ENCODE peak calls at places on chromosomes 11 and 22, in four cellular contexts. F is cardiac muscle cell, N is gastrocnemius medialis, D is fibroblast of lung. L is an unnamed sample. For H3K9me3 and H3K36me3, the result is how much of the 10 kb centered on the place peaks cover.

GRCh38 chr11:102869354-102869753 is 5.4 kb downstream of the MMP12 start:
- DNase-seq in D (no peak), N (no peak), F (no peak), L (no peak)

GRCh38 chr11:46553746-46554204 is 40.0 kb downstream of the AMBRA1 start:
- DNase-seq in D (no peak), N (no peak), F (no peak), L (no peak)

GRCh38 chr11:7004482-7004881 is 15.7 kb downstream of the ZNF214 start:
- DNase-seq in N (no peak), D (peak), F (no peak), L (no peak)

GRCh38 chr11:36581536-36581935 is 12.8 kb upstream of the IFTAP start:
- DNase-seq in D (no peak), N (no peak), F (no peak), L (no peak)

GRCh38 chr11:18668131-18668530 is 30.4 kb upstream of the TMEM86A start:
- DNase-seq in N (no peak), D (no peak), F (no peak), L (no peak)

GRCh38 chr11:68340784-68341556 is 28.6 kb downstream of the LRP5 start:
- DNase-seq in F (no peak), D (no peak), N (no peak), L (no peak)

GRCh38 chr22:21074092-21074715 is 28.5 kb downstream of the LRRC74B start:
- DNase-seq in N (no peak), F (no peak), D (peak), L (no peak)

GRCh38 chr11:1224109-1224485 is 1.2 kb downstream of the MUC5B start:
- DNase-seq in N (no peak), D (no peak), F (no peak), L (peak)

GRCh38 chr11:80240245-80240644 is 799.4 kb upstream of the TENM4 start:
- DNase-seq in F (no peak), N (no peak), D (no peak), L (no peak)

GRCh38 chr11:45155058-45155551 is 8.7 kb downstream of the PRDM11 start:
- DNase-seq in F (no peak), D (no peak), N (no peak), L (no peak)

GRCh38 chr11:46210133-46210636 is 67.3 kb upstream of the CREB3L1 start:
- DNase-seq in F (no peak), N (no peak), D (peak), L (no peak)

GRCh38 chr11:93895106-93895862 is 44.9 kb upstream of the VSTM5 start:
- DNase-seq in D (peak), N (no peak), F (peak), L (peak)

GRCh38 chr11:34308821-34309585 is 48.8 kb downstream of the ABTB2 start:
- DNase-seq in D (no peak), N (peak), F (no peak), L (no peak)

GRCh38 chr11:77637345-77638165 is at the start of gene CLNS1A:
- DNase-seq in D (peak), F (peak), N (peak), L (peak)

GRCh38 chr22:38696606-38697005 is 4.1 kb downstream of the JOSD1 start:
- DNase-seq in N (no peak), F (no peak), D (peak), L (no peak)

GRCh38 chr11:127950162-127950561 is 637.2 kb downstream of the ETS1 start:
- DNase-seq in D (no peak), F (peak), N (no peak), L (no peak)

GRCh38 chr22:22941831-22942510 is 54.4 kb downstream of the IGLL5 start:
- DNase-seq in N (no peak), D (no peak), F (no peak), L (no peak)

GRCh38 chr11:76604081-76604601 is 66.4 kb downstream of the LRRC32 start:
- DNase-seq in N (no peak), D (no peak), F (no peak), L (no peak)

GRCh38 chr11:92740251-92740650 is 229.2 kb upstream of the MTNR1B start:
- DNase-seq in N (no peak), D (no peak), F (no peak), L (no peak)

GRCh38 chr11:38060930-38061329 is 1462.9 kb upstream of the RAG2 start:
- DNase-seq in F (no peak), N (no peak), D (no peak), L (no peak)

GRCh38 chr11:103881518-103882070 is 154.8 kb upstream of the DDI1 start:
- DNase-seq in D (no peak), F (no peak), N (no peak), L (no peak)

GRCh38 chr11:1371026-1371325 is 18.8 kb upstream of the BRSK2 start:
- DNase-seq in N (no peak), D (no peak), F (no peak), L (no peak)

GRCh38 chr11:61888043-61888442 is 3.3 kb downstream of the FADS3 start:
- DNase-seq in F (no peak), N (peak), D (peak), L (no peak)

GRCh38 chr22:27642104-27642800 is 159.3 kb downstream of the MN1 start:
- DNase-seq in N (peak), F (no peak), D (no peak), L (no peak)

GRCh38 chr11:14500181-14500651 is 605 bp upstream of the COPB1 start:
- DNase-seq in D (peak), F (peak), N (peak), L (peak)

GRCh38 chr22:32745251-32745995 is 56.1 kb upstream of the TIMP3 start:
- DNase-seq in F (peak), D (peak), N (peak), L (no peak)

GRCh38 chr11:103872748-103873147 is 163.7 kb upstream of the DDI1 start:
- DNase-seq in D (no peak), F (no peak), N (no peak), L (no peak)

GRCh38 chr11:48013269-48013901 is 33.0 kb downstream of the PTPRJ start:
- DNase-seq in N (no peak), F (no peak), D (no peak), L (no peak)

GRCh38 chr22:50530280-50530856 is 556 bp upstream of the TYMP start:
- DNase-seq in N (peak), F (no peak), D (peak), L (no peak)

GRCh38 chr11:47507016-47507631 is 45.8 kb downstream of the CELF1 start:
- DNase-seq in F (no peak), N (no peak), D (peak), L (no peak)

GRCh38 chr22:50620861-50621490 is 7.0 kb downstream of the ARSA start:
- DNase-seq in F (no peak), N (no peak), D (no peak), L (no peak)

GRCh38 chr11:87006035-87006434 is 31.7 kb upstream of the TMEM135 start:
- DNase-seq in F (no peak), N (no peak), D (no peak), L (no peak)

GRCh38 chr11:3096909-3097395 is 39.7 kb upstream of the CARS1 start:
- DNase-seq in D (no peak), N (no peak), F (no peak), L (no peak)

GRCh38 chr22:30701872-30702271 is 7.2 kb downstream of the OSBP2 start:
- DNase-seq in D (no peak), N (no peak), F (no peak), L (no peak)

GRCh38 chr22:43789452-43789851 is 22.7 kb downstream of the EFCAB6 start:
- DNase-seq in F (no peak), D (peak), N (no peak), L (peak)

GRCh38 chr11:132792341-132793140 is 739.8 kb downstream of the OPCML start:
- DNase-seq in D (no peak), N (no peak), F (peak), L (peak)

GRCh38 chr11:130514316-130514715 is 65.9 kb downstream of the ADAMTS15 start:
- DNase-seq in N (no peak), F (no peak), D (peak), L (no peak)

GRCh38 chr11:114296979-114297372 is 777 bp downstream of the NNMT start:
- DNase-seq in F (no peak), D (no peak), N (no peak), L (no peak)

GRCh38 chr11:114296190-114296978 is at the start of gene NNMT:
- DNase-seq in D (peak), F (no peak), N (peak), L (no peak)

GRCh38 chr11:114297806-114298700 is 1.9 kb downstream of the NNMT start:
- DNase-seq in D (no peak), F (no peak), N (no peak), L (no peak)

GRCh38 chr11:114301088-114301487 is 4.9 kb downstream of the NNMT start:
- DNase-seq in N (no peak), D (no peak), F (no peak), L (no peak)

DNA sequence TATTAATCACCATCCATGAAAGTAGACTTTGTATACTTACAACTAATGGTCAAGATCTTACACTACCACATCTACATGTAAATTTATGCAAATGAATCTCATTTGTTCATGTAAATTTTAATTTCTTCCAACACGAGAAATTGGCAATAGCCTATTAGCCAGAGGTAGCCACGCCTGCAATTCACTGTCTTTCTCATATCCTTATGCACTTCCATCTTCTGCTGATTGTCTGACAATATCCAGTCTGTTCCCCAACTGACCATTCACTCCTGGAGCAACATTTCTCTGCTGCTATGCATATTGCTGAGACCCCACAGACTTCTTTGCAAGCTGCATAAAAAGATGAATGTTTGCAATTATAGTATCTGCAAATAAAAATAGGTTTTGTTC is 2.5 kb downstream of the NNMT start:
- DNase-seq in F (no peak), N (no peak), D (no peak), L (no peak)
- H3K4me3 ChIP-seq in F (no peak), N (peak), D (peak), L (no peak)

GRCh38 chr11:50071584-50072225 is 39.0 kb downstream of the OR4C45 start:
- DNase-seq in F (no peak), N (no peak), D (no peak), L (no peak)
- H3K9me3 ChIP-seq in F (under half), N (under half), D (under half), L (under half)

GRCh38 chr11:67279589-67280340 is 9.3 kb upstream of the ANKRD13D start:
- DNase-seq in F (no peak), D (no peak), N (no peak), L (no peak)

GRCh38 chr11:67281552-67282150 is 7.5 kb upstream of the ANKRD13D start:
- DNase-seq in D (no peak), N (no peak), F (no peak), L (peak)

GRCh38 chr11:67278939-67279588 is 10.0 kb upstream of the ANKRD13D start:
- DNase-seq in N (no peak), D (no peak), F (no peak), L (peak)

GRCh38 chr11:67280791-67281551 is 8.1 kb upstream of the ANKRD13D start:
- DNase-seq in N (no peak), D (no peak), F (no peak), L (peak)

DNA sequence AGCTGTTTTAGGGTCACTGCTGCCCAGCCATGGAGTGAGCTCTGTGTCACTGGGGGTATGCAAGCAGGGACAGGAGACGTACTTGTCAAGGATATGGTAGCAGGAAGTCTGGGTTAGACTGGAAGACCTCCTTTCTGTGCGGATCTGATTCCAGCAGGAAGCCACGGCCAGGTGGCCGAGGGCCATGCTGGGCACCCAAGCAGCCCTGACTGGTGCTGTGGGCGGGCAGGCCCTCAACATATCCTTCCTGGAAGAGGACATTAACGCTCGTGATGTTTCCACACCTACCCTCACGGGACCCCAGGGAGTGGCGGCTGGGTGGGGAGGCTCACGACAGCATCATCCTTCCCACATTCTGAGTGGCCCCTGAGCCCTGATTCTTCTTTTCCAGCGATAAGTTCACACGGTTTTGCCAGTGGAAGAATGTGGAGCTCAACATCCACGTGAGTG is 8.7 kb upstream of the ANKRD13D start:
- DNase-seq in F (no peak), D (no peak), N (no peak), L (peak)
- H3K36me3 ChIP-seq in F (under half), D (under half), N (under half), L (half or more)

GRCh38 chr22:40216041-40216756 is 38.5 kb downstream of the TNRC6B start:
- DNase-seq in F (no peak), D (no peak), N (no peak), L (no peak)
- H3K4me3 ChIP-seq in F (no peak), D (no peak), N (no peak), L (no peak)

GRCh38 chr11:54603898-54604297 is at the start of gene OR4C46:
- DNase-seq in D (no peak), F (no peak), N (no peak), L (no peak)
- H3K9me3 ChIP-seq in D (under half), F (under half), N (under half), L (under half)

DNA sequence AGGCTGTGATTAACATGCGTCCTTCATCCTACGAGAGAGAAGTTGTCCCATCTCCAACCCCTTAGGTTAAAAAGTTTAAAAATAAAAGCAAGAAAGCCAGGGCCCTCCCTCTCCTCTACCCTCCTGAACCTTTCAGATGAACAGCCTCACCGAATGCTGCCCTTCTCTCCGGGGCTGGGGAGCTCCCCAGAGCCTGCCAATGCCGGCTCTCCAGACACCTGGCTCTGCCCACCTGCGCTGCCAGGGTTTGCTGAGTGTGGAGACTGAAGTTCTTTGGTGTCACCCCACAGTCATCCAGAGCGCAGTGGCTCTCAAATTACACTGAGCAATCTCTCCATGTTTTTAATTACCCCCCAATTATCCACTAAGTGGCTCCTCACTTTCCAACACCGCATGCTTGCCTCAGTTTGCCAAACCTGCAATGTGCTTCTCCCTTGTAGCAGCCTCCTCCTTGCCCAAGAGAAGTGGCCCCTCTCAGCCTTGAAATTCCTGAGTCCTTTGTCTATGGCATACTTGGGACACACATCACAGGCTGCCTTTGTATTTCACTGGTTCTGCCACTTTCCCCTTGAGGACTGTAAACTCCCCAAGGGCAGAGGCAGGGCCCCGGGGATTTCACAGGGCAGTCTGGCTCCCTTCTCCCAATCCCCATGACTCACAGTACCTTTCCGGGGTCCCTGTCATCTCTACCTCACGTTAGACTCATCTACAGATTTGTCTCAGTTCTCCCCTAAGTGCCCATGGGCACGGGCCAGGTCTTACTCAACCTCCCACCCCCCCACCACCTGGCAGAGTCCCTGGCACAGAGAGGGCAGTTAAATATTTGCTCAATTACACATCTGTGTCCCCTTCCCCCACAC is 2.0 kb downstream of the MYH9 start:
- DNase-seq in N (peak), D (no peak), F (no peak), L (peak)
- H3K36me3 ChIP-seq in N (under half), D (under half), F (under half), L (under half)

GRCh38 chr22:46087336-46087690 is 63.0 kb upstream of the PPARA start:
- DNase-seq in D (no peak), F (no peak), N (no peak), L (no peak)
- H3K4me3 ChIP-seq in D (peak), F (no peak), N (peak), L (peak)